ENCODE peak calls at places on chromosomes 12 and 14, in four cellular contexts. M is retina; S is H7; P is activated naive CD4-positive, alpha-beta T cell treated with Interleukin-2 at 50 U/mL for 16 hours. C is an unnamed sample.

GRCh38 chr12:121144416-121144914 is 11.8 kb downstream of the P2RX7 start:
- DNase-seq in P (no peak), M (no peak), S (no peak), C (no peak)

GRCh38 chr12:106331594-106331993 is 26.0 kb upstream of the POLR3B start:
- DNase-seq in P (no peak), M (no peak), S (peak; percentile 17), C (peak; percentile 12)

GRCh38 chr12:108594-108993 is 42.0 kb downstream of the IQSEC3 start:
- DNase-seq in S (no peak), P (no peak), M (no peak), C (no peak)

GRCh38 chr14:23091294-23092225 is 3.4 kb downstream of the ACIN1 start:
- DNase-seq in S (no peak), P (no peak), M (no peak), C (no peak)

GRCh38 chr14:100708349-100709217 is 18.1 kb upstream of the DLK1 start:
- DNase-seq in M (peak; percentile 52), P (no peak), S (peak; percentile 97), C (peak; percentile 92)

GRCh38 chr12:115993715-115994114 is 283.8 kb downstream of the MED13L start:
- DNase-seq in S (no peak), P (no peak), M (no peak), C (no peak)

GRCh38 chr12:66482880-66483279 is 180.6 kb downstream of the HELB start:
- DNase-seq in M (no peak), P (no peak), S (no peak), C (no peak)

GRCh38 chr12:132593938-132594358 is 16.4 kb downstream of the LRCOL1 start:
- DNase-seq in S (peak; percentile 95), P (no peak), M (peak; percentile 85), C (peak; percentile 98)

GRCh38 chr12:110379201-110379600 is 24.3 kb downstream of the ANAPC7 start:
- DNase-seq in P (no peak), M (no peak), S (no peak), C (no peak)

GRCh38 chr12:118259079-118259478 is 113.6 kb downstream of the TAOK3 start:
- DNase-seq in S (no peak), M (no peak), P (no peak), C (no peak)

GRCh38 chr14:75315143-75315542 is 36.5 kb downstream of the FOS start:
- DNase-seq in S (no peak), M (no peak), P (no peak), C (no peak)

GRCh38 chr12:34394211-34395055 is 372.1 kb downstream of the ALG10 start:
- DNase-seq in P (no peak), S (peak; percentile 20), M (no peak), C (no peak)

GRCh38 chr14:92451245-92451644 is 62.3 kb upstream of the RIN3 start:
- DNase-seq in S (peak; percentile 56), M (no peak), P (no peak), C (peak; percentile 30)

GRCh38 chr12:77847665-77848431 is 17.2 kb downstream of the NAV3 start:
- DNase-seq in M (no peak), P (no peak), S (no peak), C (no peak)

GRCh38 chr14:51807355-51807754 is 53.1 kb upstream of the GNG2 start:
- DNase-seq in P (no peak), M (no peak), S (no peak), C (no peak)

GRCh38 chr12:116161588-116161987 is 115.9 kb downstream of the MED13L start:
- DNase-seq in P (no peak), S (no peak), M (no peak), C (no peak)

GRCh38 chr12:67720383-67720856 is 71.9 kb downstream of the DYRK2 start:
- DNase-seq in M (no peak), S (peak; percentile 9), P (no peak), C (no peak)

C was measured in GM23338.